ENCODE peak calls at places on chromosomes 11 and 22, in seven cellular contexts. One of them, this sample, is unnamed. For H3K4me1, the result is how much of the 10 kb centered on the place peaks cover.

GRCh38 chr11:112345708-112346107 is 85.0 kb upstream of the PLET1 start:
- DNase-seq in OCI-LY7: no peak
- DNase-seq in CD4-positive, alpha-beta memory T cell: no peak
- DNase-seq in endothelial cell of umbilical vein: no peak
- DNase-seq in uterus: no peak
- DNase-seq in CD8-positive, alpha-beta memory T cell: no peak
- DNase-seq in transverse colon: no peak
- DNase-seq in this sample: no peak

GRCh38 chr11:94423467-94423866 is 22.2 kb upstream of the GPR83 start:
- DNase-seq in OCI-LY7: no peak
- DNase-seq in CD4-positive, alpha-beta memory T cell: no peak
- DNase-seq in endothelial cell of umbilical vein: no peak
- DNase-seq in uterus: no peak
- DNase-seq in CD8-positive, alpha-beta memory T cell: no peak
- DNase-seq in transverse colon: no peak
- DNase-seq in this sample: no peak

GRCh38 chr11:38296211-38296776 is 1698.3 kb upstream of the RAG2 start:
- DNase-seq in OCI-LY7: no peak
- DNase-seq in CD4-positive, alpha-beta memory T cell: no peak
- DNase-seq in endothelial cell of umbilical vein: no peak
- DNase-seq in uterus: no peak
- DNase-seq in CD8-positive, alpha-beta memory T cell: no peak
- DNase-seq in transverse colon: no peak
- DNase-seq in this sample: no peak

GRCh38 chr11:65599216-65599954 is 3.8 kb upstream of the KCNK7 start:
- DNase-seq in OCI-LY7: no peak
- DNase-seq in CD4-positive, alpha-beta memory T cell: no peak
- DNase-seq in endothelial cell of umbilical vein: no peak
- DNase-seq in uterus: no peak
- DNase-seq in CD8-positive, alpha-beta memory T cell: no peak
- DNase-seq in transverse colon: no peak
- DNase-seq in this sample: no peak

GRCh38 chr11:70720291-70720690 is 322.0 kb downstream of the CTTN start:
- DNase-seq in OCI-LY7: no peak
- DNase-seq in CD4-positive, alpha-beta memory T cell: no peak
- DNase-seq in endothelial cell of umbilical vein: no peak
- DNase-seq in uterus: no peak
- DNase-seq in CD8-positive, alpha-beta memory T cell: no peak
- DNase-seq in transverse colon: no peak
- DNase-seq in this sample: no peak

GRCh38 chr22:41003041-41003440 is 51.9 kb downstream of the RBX1 start:
- DNase-seq in OCI-LY7: no peak
- DNase-seq in CD4-positive, alpha-beta memory T cell: no peak
- DNase-seq in endothelial cell of umbilical vein: no peak
- DNase-seq in uterus: no peak
- DNase-seq in CD8-positive, alpha-beta memory T cell: no peak
- DNase-seq in transverse colon: no peak
- DNase-seq in this sample: no peak

GRCh38 chr22:34946339-34946985 is 119.5 kb upstream of the ISX start:
- DNase-seq in OCI-LY7: no peak
- DNase-seq in CD4-positive, alpha-beta memory T cell: no peak
- DNase-seq in endothelial cell of umbilical vein: no peak
- DNase-seq in uterus: no peak
- DNase-seq in CD8-positive, alpha-beta memory T cell: no peak
- DNase-seq in transverse colon: no peak
- DNase-seq in this sample: no peak

GRCh38 chr11:65013130-65013691 is 749 bp upstream of the ARL2 start:
- DNase-seq in OCI-LY7: no peak
- DNase-seq in CD4-positive, alpha-beta memory T cell: no peak
- DNase-seq in endothelial cell of umbilical vein: no peak
- DNase-seq in uterus: peak
- DNase-seq in CD8-positive, alpha-beta memory T cell: peak
- DNase-seq in transverse colon: peak
- DNase-seq in this sample: peak

GRCh38 chr11:95058622-95059021 is 8.1 kb upstream of the SRSF8 start:
- DNase-seq in OCI-LY7: no peak
- DNase-seq in CD4-positive, alpha-beta memory T cell: no peak
- DNase-seq in endothelial cell of umbilical vein: no peak
- DNase-seq in uterus: no peak
- DNase-seq in CD8-positive, alpha-beta memory T cell: no peak
- DNase-seq in transverse colon: no peak
- DNase-seq in this sample: no peak

GRCh38 chr22:30610299-30610698 is 3.3 kb downstream of the TCN2 start:
- DNase-seq in OCI-LY7: no peak
- DNase-seq in CD4-positive, alpha-beta memory T cell: no peak
- DNase-seq in endothelial cell of umbilical vein: no peak
- DNase-seq in uterus: no peak
- DNase-seq in CD8-positive, alpha-beta memory T cell: no peak
- DNase-seq in transverse colon: no peak
- DNase-seq in this sample: no peak

GRCh38 chr11:124586247-124586860 is 16.6 kb downstream of the OR8A1 start:
- DNase-seq in OCI-LY7: peak
- DNase-seq in CD4-positive, alpha-beta memory T cell: no peak
- DNase-seq in endothelial cell of umbilical vein: peak
- DNase-seq in uterus: no peak
- DNase-seq in CD8-positive, alpha-beta memory T cell: no peak
- DNase-seq in transverse colon: peak
- DNase-seq in this sample: peak

GRCh38 chr11:132242662-132243061 is 872.2 kb downstream of the NTM start:
- DNase-seq in OCI-LY7: no peak
- DNase-seq in CD4-positive, alpha-beta memory T cell: no peak
- DNase-seq in endothelial cell of umbilical vein: no peak
- DNase-seq in uterus: no peak
- DNase-seq in CD8-positive, alpha-beta memory T cell: no peak
- DNase-seq in transverse colon: no peak
- DNase-seq in this sample: no peak

GRCh38 chr22:43592470-43592869 is 180.7 kb downstream of the MPPED1 start:
- DNase-seq in OCI-LY7: no peak
- DNase-seq in CD4-positive, alpha-beta memory T cell: no peak
- DNase-seq in endothelial cell of umbilical vein: no peak
- DNase-seq in uterus: no peak
- DNase-seq in CD8-positive, alpha-beta memory T cell: no peak
- DNase-seq in transverse colon: no peak
- DNase-seq in this sample: no peak

GRCh38 chr11:96199563-96200025 is 143.4 kb downstream of the MAML2 start:
- DNase-seq in OCI-LY7: no peak
- DNase-seq in CD4-positive, alpha-beta memory T cell: peak
- DNase-seq in endothelial cell of umbilical vein: peak
- DNase-seq in uterus: no peak
- DNase-seq in CD8-positive, alpha-beta memory T cell: peak
- DNase-seq in transverse colon: no peak
- DNase-seq in this sample: peak

GRCh38 chr11:92632510-92632909 is 336.9 kb upstream of the MTNR1B start:
- DNase-seq in OCI-LY7: no peak
- DNase-seq in CD4-positive, alpha-beta memory T cell: no peak
- DNase-seq in endothelial cell of umbilical vein: no peak
- DNase-seq in uterus: no peak
- DNase-seq in CD8-positive, alpha-beta memory T cell: no peak
- DNase-seq in transverse colon: no peak
- DNase-seq in this sample: no peak

GRCh38 chr11:113382121-113382520 is 5.5 kb upstream of the ANKK1 start:
- DNase-seq in OCI-LY7: no peak
- DNase-seq in CD4-positive, alpha-beta memory T cell: no peak
- DNase-seq in endothelial cell of umbilical vein: no peak
- DNase-seq in uterus: no peak
- DNase-seq in CD8-positive, alpha-beta memory T cell: no peak
- DNase-seq in transverse colon: no peak
- DNase-seq in this sample: no peak

GRCh38 chr11:92627615-92628201 is 341.7 kb upstream of the MTNR1B start:
- DNase-seq in OCI-LY7: no peak
- DNase-seq in CD4-positive, alpha-beta memory T cell: no peak
- DNase-seq in endothelial cell of umbilical vein: no peak
- DNase-seq in uterus: no peak
- DNase-seq in CD8-positive, alpha-beta memory T cell: no peak
- DNase-seq in transverse colon: no peak
- DNase-seq in this sample: no peak

GRCh38 chr11:63667993-63668392 is 3.2 kb downstream of the ATL3 start:
- DNase-seq in OCI-LY7: no peak
- DNase-seq in CD4-positive, alpha-beta memory T cell: no peak
- DNase-seq in endothelial cell of umbilical vein: peak
- DNase-seq in uterus: no peak
- DNase-seq in CD8-positive, alpha-beta memory T cell: no peak
- DNase-seq in transverse colon: no peak
- DNase-seq in this sample: peak

GRCh38 chr22:19419464-19420178 is 11.9 kb downstream of the HIRA start:
- DNase-seq in OCI-LY7: peak
- DNase-seq in CD4-positive, alpha-beta memory T cell: peak
- DNase-seq in endothelial cell of umbilical vein: no peak
- DNase-seq in uterus: no peak
- DNase-seq in CD8-positive, alpha-beta memory T cell: peak
- DNase-seq in transverse colon: peak
- DNase-seq in this sample: no peak

GRCh38 chr11:6898911-6899310 is 6.6 kb upstream of the OR2D2 start:
- DNase-seq in OCI-LY7: no peak
- DNase-seq in CD4-positive, alpha-beta memory T cell: no peak
- DNase-seq in endothelial cell of umbilical vein: no peak
- DNase-seq in uterus: no peak
- DNase-seq in CD8-positive, alpha-beta memory T cell: no peak
- DNase-seq in transverse colon: no peak
- DNase-seq in this sample: no peak

GRCh38 chr11:8168485-8169257 is at the start of gene RIC3:
- DNase-seq in OCI-LY7: no peak
- DNase-seq in CD4-positive, alpha-beta memory T cell: peak
- DNase-seq in endothelial cell of umbilical vein: no peak
- DNase-seq in uterus: peak
- DNase-seq in CD8-positive, alpha-beta memory T cell: peak
- DNase-seq in transverse colon: peak
- DNase-seq in this sample: no peak

DNA sequence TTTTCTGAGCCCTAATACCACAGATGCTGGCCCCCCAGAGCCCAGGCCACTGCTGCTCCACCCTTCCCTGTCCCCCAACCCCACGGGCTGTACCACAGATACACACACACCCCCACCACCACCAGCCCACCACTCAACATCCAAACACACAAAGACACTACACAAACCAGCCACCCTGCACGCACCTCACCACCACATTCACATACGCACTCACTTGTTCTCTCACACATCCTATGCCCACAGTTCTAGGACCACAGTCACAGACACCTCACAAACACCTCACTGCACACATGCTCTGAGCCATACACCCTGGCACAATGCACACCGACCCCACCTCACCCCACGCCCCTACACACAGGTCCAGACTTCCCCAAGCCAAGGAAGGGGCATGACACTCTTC is 22.5 kb upstream of the OAF start:
- DNase-seq in OCI-LY7: no peak
- DNase-seq in CD4-positive, alpha-beta memory T cell: no peak
- DNase-seq in endothelial cell of umbilical vein: no peak
- DNase-seq in uterus: peak
- DNase-seq in CD8-positive, alpha-beta memory T cell: no peak
- DNase-seq in transverse colon: no peak
- DNase-seq in this sample: no peak
- H3K4me1 ChIP-seq in OCI-LY7: under half
- H3K4me1 ChIP-seq in CD4-positive, alpha-beta memory T cell: under half
- H3K4me1 ChIP-seq in endothelial cell of umbilical vein: under half
- H3K4me1 ChIP-seq in uterus: under half
- H3K4me1 ChIP-seq in CD8-positive, alpha-beta memory T cell: under half
- H3K4me1 ChIP-seq in transverse colon: under half
- H3K4me1 ChIP-seq in this sample: under half

DNA sequence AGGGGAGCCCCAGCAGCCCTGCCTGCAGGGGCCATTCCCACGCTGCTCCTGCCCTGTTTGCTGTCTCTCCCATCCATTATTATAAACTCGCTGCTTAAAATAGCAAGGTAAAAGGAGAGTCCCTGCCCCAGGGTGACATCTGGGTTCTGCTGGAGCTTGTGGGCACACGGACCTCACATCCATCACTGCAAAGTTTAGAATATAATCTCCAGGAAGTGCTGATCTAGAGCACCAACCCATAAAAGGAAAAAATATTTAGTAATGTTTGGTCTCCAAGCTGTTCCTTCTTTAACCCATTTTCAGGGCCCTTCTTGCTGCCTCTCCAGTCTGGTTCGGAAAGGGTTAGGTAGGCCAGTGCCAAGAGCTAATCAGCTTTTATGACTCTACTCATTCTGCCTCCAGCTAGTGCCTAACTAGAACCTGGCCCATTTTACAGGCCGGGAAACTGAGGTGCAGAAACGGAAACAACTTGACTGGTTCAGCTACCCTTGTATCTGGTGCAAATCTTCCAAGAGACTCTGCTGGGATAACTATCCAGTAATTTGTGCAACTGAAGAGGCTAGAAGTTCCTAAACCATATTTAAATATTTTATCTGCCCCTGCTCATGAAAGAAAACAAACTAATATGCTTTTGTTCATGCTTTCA is 37.5 kb downstream of the IRAG1 start:
- DNase-seq in OCI-LY7: no peak
- DNase-seq in CD4-positive, alpha-beta memory T cell: no peak
- DNase-seq in endothelial cell of umbilical vein: no peak
- DNase-seq in uterus: no peak
- DNase-seq in CD8-positive, alpha-beta memory T cell: no peak
- DNase-seq in transverse colon: no peak
- DNase-seq in this sample: no peak
- H3K4me1 ChIP-seq in OCI-LY7: under half
- H3K4me1 ChIP-seq in CD4-positive, alpha-beta memory T cell: under half
- H3K4me1 ChIP-seq in endothelial cell of umbilical vein: under half
- H3K4me1 ChIP-seq in uterus: under half
- H3K4me1 ChIP-seq in CD8-positive, alpha-beta memory T cell: under half
- H3K4me1 ChIP-seq in transverse colon: under half
- H3K4me1 ChIP-seq in this sample: half or more

DNA sequence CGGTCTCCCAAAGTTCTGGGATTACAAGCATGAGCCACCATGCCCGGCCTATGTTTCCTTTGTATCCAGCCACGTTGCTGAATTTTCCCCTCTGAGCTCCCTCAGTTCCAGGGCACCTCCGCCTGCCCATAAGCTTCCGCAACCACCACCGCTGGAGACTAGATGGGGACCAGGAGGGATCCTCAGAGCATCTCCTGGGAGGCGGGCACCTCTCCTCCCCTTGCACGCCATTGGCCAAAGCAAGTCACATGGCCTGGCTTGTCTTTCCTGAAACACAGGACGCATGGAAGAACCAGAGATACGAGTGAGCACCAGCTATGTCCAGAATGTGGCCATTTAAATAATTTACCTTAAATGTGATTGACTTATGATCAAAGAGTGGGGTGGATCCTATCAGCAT is 388.3 kb downstream of the BRD1 start:
- DNase-seq in OCI-LY7: no peak
- DNase-seq in CD4-positive, alpha-beta memory T cell: no peak
- DNase-seq in endothelial cell of umbilical vein: no peak
- DNase-seq in uterus: no peak
- DNase-seq in CD8-positive, alpha-beta memory T cell: no peak
- DNase-seq in transverse colon: no peak
- DNase-seq in this sample: no peak
- H3K4me1 ChIP-seq in OCI-LY7: under half
- H3K4me1 ChIP-seq in CD4-positive, alpha-beta memory T cell: under half
- H3K4me1 ChIP-seq in endothelial cell of umbilical vein: under half
- H3K4me1 ChIP-seq in uterus: under half
- H3K4me1 ChIP-seq in CD8-positive, alpha-beta memory T cell: under half
- H3K4me1 ChIP-seq in transverse colon: under half
- H3K4me1 ChIP-seq in this sample: under half

DNA sequence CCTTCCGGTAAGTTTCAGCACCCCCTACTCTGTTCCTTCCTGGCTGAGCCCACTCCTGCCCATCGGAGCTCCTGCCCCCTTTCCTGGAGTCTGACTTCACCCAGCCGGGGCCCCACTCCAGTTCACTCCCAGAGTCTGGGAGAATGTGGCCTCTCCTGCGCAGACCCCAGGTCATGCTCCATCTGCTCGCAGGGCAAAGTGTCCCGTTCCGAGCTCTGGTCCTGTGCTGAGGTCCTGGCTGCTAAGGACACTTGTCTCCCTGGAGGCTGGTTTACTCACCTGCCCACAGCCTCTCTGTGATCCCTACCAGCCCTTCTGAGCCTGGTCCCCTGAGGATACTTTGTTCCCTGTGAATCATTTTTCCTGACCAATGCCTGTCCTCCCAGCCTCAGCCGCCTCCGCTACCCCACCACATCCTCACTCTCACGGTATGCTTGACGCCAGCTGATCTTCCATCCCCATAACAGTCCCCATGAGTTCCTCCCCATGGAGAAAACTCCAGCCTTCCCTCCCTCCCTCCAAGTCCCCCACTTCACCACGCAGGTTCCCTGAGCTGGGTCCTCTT is 526 bp downstream of the IFITM10 start:
- DNase-seq in OCI-LY7: no peak
- DNase-seq in CD4-positive, alpha-beta memory T cell: no peak
- DNase-seq in endothelial cell of umbilical vein: no peak
- DNase-seq in uterus: no peak
- DNase-seq in CD8-positive, alpha-beta memory T cell: no peak
- DNase-seq in transverse colon: peak
- DNase-seq in this sample: peak
- H3K4me1 ChIP-seq in OCI-LY7: under half
- H3K4me1 ChIP-seq in CD4-positive, alpha-beta memory T cell: under half
- H3K4me1 ChIP-seq in endothelial cell of umbilical vein: under half
- H3K4me1 ChIP-seq in uterus: under half
- H3K4me1 ChIP-seq in CD8-positive, alpha-beta memory T cell: under half
- H3K4me1 ChIP-seq in transverse colon: under half
- H3K4me1 ChIP-seq in this sample: under half

This sample was measured in adipocyte.